ENCODE peak calls at places on chromosomes 7 and 10, in ten cellular contexts. One of them, this sample, is unnamed.

GRCh38 chr10:35056686-35057085 is 33.5 kb downstream of the CUL2 start:
- DNase-seq in A673: no peak
- DNase-seq in upper lobe of right lung: no peak
- DNase-seq in colonic mucosa: no peak
- DNase-seq in esophagus muscularis mucosa: no peak
- DNase-seq in SK-N-SH: no peak
- DNase-seq in IMR-90: no peak
- DNase-seq in body of pancreas: no peak
- DNase-seq in ovary: no peak
- DNase-seq in Panc1: no peak
- DNase-seq in this sample: no peak

GRCh38 chr10:82814635-82815034 is 939.6 kb downstream of the NRG3 start:
- DNase-seq in esophagus muscularis mucosa: no peak
- DNase-seq in Panc1: no peak
- DNase-seq in colonic mucosa: no peak
- DNase-seq in ovary: no peak
- DNase-seq in upper lobe of right lung: no peak
- DNase-seq in A673: no peak
- DNase-seq in body of pancreas: no peak
- DNase-seq in SK-N-SH: no peak
- DNase-seq in IMR-90: no peak
- DNase-seq in this sample: no peak

GRCh38 chr7:107118109-107118900 is 50.5 kb upstream of the HBP1 start:
- DNase-seq in Panc1: no peak
- DNase-seq in A673: no peak
- DNase-seq in SK-N-SH: no peak
- DNase-seq in esophagus muscularis mucosa: no peak
- DNase-seq in body of pancreas: no peak
- DNase-seq in IMR-90: peak
- DNase-seq in colonic mucosa: no peak
- DNase-seq in ovary: no peak
- DNase-seq in upper lobe of right lung: no peak
- DNase-seq in this sample: no peak

GRCh38 chr10:75297021-75297599 is 61.4 kb upstream of the COMTD1 start:
- DNase-seq in upper lobe of right lung: no peak
- DNase-seq in colonic mucosa: no peak
- DNase-seq in SK-N-SH: no peak
- DNase-seq in IMR-90: peak
- DNase-seq in esophagus muscularis mucosa: no peak
- DNase-seq in A673: no peak
- DNase-seq in ovary: no peak
- DNase-seq in Panc1: no peak
- DNase-seq in body of pancreas: no peak
- DNase-seq in this sample: no peak

GRCh38 chr7:99740573-99741437 is 5.8 kb upstream of the CYP3A7 start:
- DNase-seq in A673: no peak
- DNase-seq in colonic mucosa: no peak
- DNase-seq in SK-N-SH: no peak
- DNase-seq in body of pancreas: no peak
- DNase-seq in ovary: no peak
- DNase-seq in IMR-90: peak
- DNase-seq in Panc1: no peak
- DNase-seq in upper lobe of right lung: no peak
- DNase-seq in esophagus muscularis mucosa: no peak
- DNase-seq in this sample: no peak

GRCh38 chr7:98081351-98081750 is 25.3 kb upstream of the LMTK2 start:
- DNase-seq in Panc1: no peak
- DNase-seq in body of pancreas: no peak
- DNase-seq in A673: no peak
- DNase-seq in SK-N-SH: no peak
- DNase-seq in IMR-90: no peak
- DNase-seq in colonic mucosa: no peak
- DNase-seq in ovary: no peak
- DNase-seq in upper lobe of right lung: no peak
- DNase-seq in esophagus muscularis mucosa: peak
- DNase-seq in this sample: no peak

GRCh38 chr10:42754155-42755027 is 28.2 kb upstream of the BMS1 start:
- DNase-seq in A673: peak
- DNase-seq in ovary: peak
- DNase-seq in Panc1: no peak
- DNase-seq in colonic mucosa: no peak
- DNase-seq in SK-N-SH: peak
- DNase-seq in IMR-90: no peak
- DNase-seq in esophagus muscularis mucosa: no peak
- DNase-seq in body of pancreas: peak
- DNase-seq in upper lobe of right lung: peak
- DNase-seq in this sample: no peak

GRCh38 chr7:157903715-157904114 is 566.9 kb downstream of the DNAJB6 start:
- DNase-seq in body of pancreas: no peak
- DNase-seq in ovary: no peak
- DNase-seq in A673: no peak
- DNase-seq in colonic mucosa: no peak
- DNase-seq in Panc1: no peak
- DNase-seq in SK-N-SH: no peak
- DNase-seq in upper lobe of right lung: no peak
- DNase-seq in esophagus muscularis mucosa: no peak
- DNase-seq in IMR-90: no peak
- DNase-seq in this sample: peak

GRCh38 chr10:33073641-33074410 is 115.8 kb upstream of the ITGB1 start:
- DNase-seq in body of pancreas: no peak
- DNase-seq in Panc1: no peak
- DNase-seq in ovary: no peak
- DNase-seq in IMR-90: no peak
- DNase-seq in esophagus muscularis mucosa: no peak
- DNase-seq in colonic mucosa: no peak
- DNase-seq in SK-N-SH: no peak
- DNase-seq in upper lobe of right lung: no peak
- DNase-seq in A673: peak
- DNase-seq in this sample: no peak

GRCh38 chr10:43821103-43821502 is 172.4 kb upstream of the ZNF32 start:
- DNase-seq in esophagus muscularis mucosa: no peak
- DNase-seq in upper lobe of right lung: no peak
- DNase-seq in A673: no peak
- DNase-seq in colonic mucosa: no peak
- DNase-seq in Panc1: no peak
- DNase-seq in IMR-90: no peak
- DNase-seq in ovary: no peak
- DNase-seq in SK-N-SH: peak
- DNase-seq in body of pancreas: peak
- DNase-seq in this sample: no peak

GRCh38 chr10:29617880-29618340 is 16.9 kb downstream of the SVIL start:
- DNase-seq in esophagus muscularis mucosa: no peak
- DNase-seq in colonic mucosa: peak
- DNase-seq in body of pancreas: no peak
- DNase-seq in ovary: peak
- DNase-seq in upper lobe of right lung: no peak
- DNase-seq in A673: peak
- DNase-seq in IMR-90: no peak
- DNase-seq in SK-N-SH: peak
- DNase-seq in Panc1: no peak
- DNase-seq in this sample: no peak

GRCh38 chr10:79027147-79028055 is 41.4 kb upstream of the ZMIZ1 start:
- DNase-seq in ovary: peak
- DNase-seq in upper lobe of right lung: peak
- DNase-seq in Panc1: no peak
- DNase-seq in colonic mucosa: no peak
- DNase-seq in body of pancreas: peak
- DNase-seq in IMR-90: no peak
- DNase-seq in esophagus muscularis mucosa: no peak
- DNase-seq in A673: no peak
- DNase-seq in SK-N-SH: no peak
- DNase-seq in this sample: no peak

DNA sequence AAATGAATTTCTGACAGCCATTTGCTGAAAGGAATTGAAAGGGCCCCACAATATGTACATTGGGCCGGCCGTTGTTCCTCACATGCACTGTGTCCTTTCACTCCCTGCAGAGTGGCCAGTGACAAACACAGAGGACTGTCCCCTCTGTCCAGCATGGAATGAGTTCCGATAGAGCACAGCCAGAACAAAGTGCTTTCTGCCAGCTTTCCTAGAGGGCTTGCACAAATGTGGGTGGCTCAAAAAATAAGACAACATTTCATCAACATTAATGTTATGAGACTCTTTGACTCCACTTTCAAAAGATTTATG is 2.4 kb downstream of the PKD2L1 start:
- DNase-seq in ovary: no peak
- DNase-seq in SK-N-SH: no peak
- DNase-seq in A673: no peak
- DNase-seq in upper lobe of right lung: no peak
- DNase-seq in Panc1: no peak
- DNase-seq in esophagus muscularis mucosa: no peak
- DNase-seq in body of pancreas: no peak
- DNase-seq in colonic mucosa: no peak
- DNase-seq in IMR-90: no peak
- DNase-seq in this sample: no peak
- H3K4me3 ChIP-seq in ovary: no peak
- H3K4me3 ChIP-seq in SK-N-SH: no peak
- H3K4me3 ChIP-seq in A673: no peak
- H3K4me3 ChIP-seq in upper lobe of right lung: no peak
- H3K4me3 ChIP-seq in Panc1: no peak
- H3K4me3 ChIP-seq in esophagus muscularis mucosa: no peak
- H3K4me3 ChIP-seq in body of pancreas: no peak
- H3K4me3 ChIP-seq in colonic mucosa: no peak
- H3K4me3 ChIP-seq in IMR-90: no peak
- H3K4me3 ChIP-seq in this sample: no peak

DNA sequence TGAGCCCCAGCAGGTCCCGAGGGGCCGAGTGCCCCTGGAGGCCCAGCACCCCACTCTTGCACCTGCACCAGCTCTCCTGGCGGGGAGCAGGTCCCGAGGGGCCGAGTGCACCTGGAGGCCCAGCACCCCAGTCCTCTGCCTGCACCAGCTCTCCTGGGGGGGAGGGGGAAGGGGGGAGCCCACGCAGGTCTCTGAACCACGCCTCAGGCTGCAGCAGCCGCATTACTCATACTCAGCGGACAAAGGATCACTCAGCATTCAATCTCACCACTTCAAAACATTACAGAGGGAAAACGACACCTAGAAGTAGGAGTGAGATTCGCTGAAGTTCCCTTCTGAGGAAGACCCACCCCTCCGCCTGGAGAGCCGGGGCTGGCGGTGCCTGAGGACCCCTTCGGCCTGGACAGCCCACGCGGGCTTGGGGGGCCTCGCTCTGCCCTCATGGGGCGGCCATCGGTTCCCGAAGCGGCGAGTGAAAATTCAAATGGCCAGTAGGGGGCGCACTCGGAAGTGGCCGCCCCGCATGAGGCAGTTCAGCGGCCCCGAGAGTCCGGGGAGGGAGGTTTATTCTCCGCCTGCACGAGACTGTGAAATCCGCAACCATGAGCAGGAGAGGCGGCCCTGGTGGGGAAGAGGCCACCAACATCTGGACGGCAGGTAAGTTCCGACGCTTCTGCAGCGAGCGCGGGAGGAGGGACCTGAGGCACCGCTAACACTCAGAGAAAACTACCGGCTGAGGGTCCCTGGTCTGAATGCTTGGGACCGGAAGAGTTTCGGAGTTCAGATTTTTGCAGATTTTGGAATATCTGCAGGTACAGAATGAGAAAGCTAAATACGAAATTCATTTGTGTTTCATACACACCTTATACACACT is 1.1 kb upstream of the GPER1 start:
- DNase-seq in ovary: peak
- DNase-seq in A673: peak
- DNase-seq in upper lobe of right lung: peak
- DNase-seq in IMR-90: peak
- DNase-seq in Panc1: no peak
- DNase-seq in SK-N-SH: peak
- DNase-seq in body of pancreas: peak
- DNase-seq in colonic mucosa: peak
- DNase-seq in esophagus muscularis mucosa: no peak
- DNase-seq in this sample: peak
- H3K27ac ChIP-seq in ovary: no peak
- H3K27ac ChIP-seq in A673: peak
- H3K27ac ChIP-seq in upper lobe of right lung: peak
- H3K27ac ChIP-seq in IMR-90: no peak
- H3K27ac ChIP-seq in Panc1: peak
- H3K27ac ChIP-seq in SK-N-SH: no peak
- H3K27ac ChIP-seq in body of pancreas: peak
- H3K27ac ChIP-seq in colonic mucosa: no peak
- H3K27ac ChIP-seq in esophagus muscularis mucosa: peak
- H3K27ac ChIP-seq in this sample: peak

DNA sequence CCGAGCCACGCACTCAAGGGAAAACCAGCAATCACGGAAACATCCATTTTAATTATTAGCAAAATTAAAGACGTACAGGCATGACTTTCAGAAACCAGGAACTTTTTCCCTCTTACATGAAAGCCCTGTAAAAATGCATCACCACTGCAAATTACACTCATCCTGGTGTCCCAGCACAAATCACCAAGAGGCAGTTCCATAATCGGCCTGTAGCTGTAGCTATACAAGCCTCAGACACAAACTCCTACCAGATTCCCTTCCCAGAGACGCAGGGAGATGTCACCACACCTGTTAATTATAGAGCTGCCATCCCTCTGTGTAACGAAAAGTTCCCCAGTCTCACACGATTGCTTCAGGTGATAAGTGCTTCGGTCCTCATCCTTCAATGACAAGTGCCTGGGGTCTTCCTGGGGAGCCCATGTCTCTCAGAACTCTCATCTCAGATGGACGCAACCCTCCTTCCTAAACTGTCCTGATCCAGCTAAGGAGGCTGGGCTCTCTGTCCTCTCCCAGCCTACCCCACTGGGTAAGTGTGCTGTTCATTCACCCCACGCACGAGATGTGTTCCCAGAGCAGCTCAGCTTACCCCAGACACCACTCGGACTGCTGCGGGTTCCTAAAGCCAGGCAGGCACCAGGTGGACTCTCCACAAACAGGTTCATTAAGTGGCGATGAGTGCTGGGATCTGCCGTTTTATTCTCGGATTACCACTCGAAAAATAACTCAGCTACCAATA is 5.9 kb downstream of the FGFR2 start:
- DNase-seq in ovary: no peak
- DNase-seq in SK-N-SH: no peak
- DNase-seq in colonic mucosa: no peak
- DNase-seq in IMR-90: no peak
- DNase-seq in A673: no peak
- DNase-seq in Panc1: no peak
- DNase-seq in body of pancreas: no peak
- DNase-seq in esophagus muscularis mucosa: no peak
- DNase-seq in upper lobe of right lung: peak
- DNase-seq in this sample: no peak
- TF ChIP-seq CTCF in ovary: no peak
- TF ChIP-seq CTCF in SK-N-SH: no peak
- TF ChIP-seq CTCF in colonic mucosa: no peak
- TF ChIP-seq CTCF in IMR-90: no peak
- TF ChIP-seq CTCF in A673: no peak
- TF ChIP-seq CTCF in Panc1: peak
- TF ChIP-seq CTCF in body of pancreas: no peak
- TF ChIP-seq CTCF in esophagus muscularis mucosa: peak
- TF ChIP-seq CTCF in upper lobe of right lung: peak
- TF ChIP-seq CTCF in this sample: no peak

DNA sequence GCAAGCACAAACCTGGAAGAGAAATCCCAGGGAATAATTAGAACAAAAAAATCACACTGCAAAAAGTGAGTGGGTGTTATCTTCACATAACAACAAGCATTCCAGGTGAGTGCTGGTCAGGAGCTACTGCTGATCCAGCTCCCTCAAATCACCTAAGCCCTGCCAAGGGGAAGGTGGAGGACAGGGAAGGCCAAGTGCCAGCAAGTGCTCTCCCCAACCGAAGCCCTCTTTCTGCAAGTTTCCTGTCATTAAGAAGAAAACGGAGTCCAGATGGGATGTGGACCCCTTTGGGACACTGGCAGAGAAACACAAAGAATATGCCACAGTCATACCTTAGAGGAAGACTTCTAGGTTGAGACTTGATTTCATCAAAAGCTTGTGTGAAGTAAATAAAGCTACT is 933.0 kb upstream of the ZNF722 start:
- DNase-seq in colonic mucosa: no peak
- DNase-seq in Panc1: no peak
- DNase-seq in IMR-90: no peak
- DNase-seq in body of pancreas: no peak
- DNase-seq in SK-N-SH: no peak
- DNase-seq in A673: no peak
- DNase-seq in ovary: no peak
- DNase-seq in upper lobe of right lung: no peak
- DNase-seq in esophagus muscularis mucosa: peak
- DNase-seq in this sample: no peak
- H3K4me3 ChIP-seq in colonic mucosa: no peak
- H3K4me3 ChIP-seq in Panc1: no peak
- H3K4me3 ChIP-seq in IMR-90: no peak
- H3K4me3 ChIP-seq in body of pancreas: no peak
- H3K4me3 ChIP-seq in SK-N-SH: no peak
- H3K4me3 ChIP-seq in A673: no peak
- H3K4me3 ChIP-seq in ovary: no peak
- H3K4me3 ChIP-seq in upper lobe of right lung: no peak
- H3K4me3 ChIP-seq in esophagus muscularis mucosa: no peak
- H3K4me3 ChIP-seq in this sample: no peak